ENCODE peak calls at places on chromosome 17, in six cellular contexts. L is caudate nucleus, H is germinal center, G is KG1, E is AG20443, I is GM13977. R is an unnamed sample.
A peak's percentile ranks its signal among the peaks of the same experiment; 100 is the strongest.

GRCh38 chr17:58308985-58309917 is 19.3 kb downstream of the TSPOAP1 start:
- DNase-seq in L (no peak), H (no peak), G (no peak), E (no peak), I (no peak), R (no peak)

GRCh38 chr17:36131931-36132330 is 28.3 kb downstream of the CCL4 start:
- DNase-seq in L (no peak), H (no peak), G (no peak), E (no peak), I (peak; percentile 22), R (no peak)

GRCh38 chr17:66633322-66633965 is 201.5 kb upstream of the CACNG5 start:
- DNase-seq in L (no peak), H (no peak), G (no peak), E (peak; percentile 35), I (no peak), R (no peak)

GRCh38 chr17:78132086-78132676 is 1.6 kb downstream of the TMC8 start:
- DNase-seq in L (no peak), H (peak; percentile 85), G (peak; percentile 63), E (no peak), I (peak; percentile 74), R (no peak)

GRCh38 chr17:17109231-17109630 is 67.0 kb downstream of the MPRIP start:
- DNase-seq in L (no peak), H (no peak), G (no peak), E (no peak), I (no peak), R (no peak)

GRCh38 chr17:45050680-45051059 is 762 bp downstream of the DCAKD start:
- DNase-seq in L (no peak), H (no peak), G (no peak), E (no peak), I (no peak), R (no peak)

GRCh38 chr17:35747540-35748017 is 5.5 kb downstream of the GAS2L2 start:
- DNase-seq in L (peak; percentile 52), H (peak; percentile 83), G (peak; percentile 69), E (peak; percentile 88), I (peak; percentile 90), R (peak; percentile 60)

GRCh38 chr17:78789663-78790181 is 7.6 kb upstream of the CYTH1 start:
- DNase-seq in L (no peak), H (no peak), G (no peak), E (peak; percentile 68), I (no peak), R (no peak)

GRCh38 chr17:20022701-20023100 is 13.5 kb downstream of the SPECC1 start:
- DNase-seq in L (no peak), H (no peak), G (no peak), E (peak; percentile 9), I (no peak), R (no peak)

GRCh38 chr17:74011963-74012362 is 191.5 kb upstream of the RPL38 start:
- DNase-seq in L (no peak), H (no peak), G (no peak), E (peak; percentile 33), I (no peak), R (no peak)

GRCh38 chr17:37713028-37713431 is 31.8 kb downstream of the HNF1B start:
- DNase-seq in L (no peak), H (no peak), G (no peak), E (no peak), I (no peak), R (no peak)

GRCh38 chr17:45783593-45784292 is 377 bp upstream of the CRHR1 start:
- DNase-seq in L (peak; percentile 21), H (peak; percentile 9), G (no peak), E (no peak), I (peak; percentile 42), R (no peak)

GRCh38 chr17:42040818-42041217 is 9.6 kb downstream of the C17orf113 start:
- DNase-seq in L (no peak), H (no peak), G (no peak), E (no peak), I (no peak), R (no peak)

GRCh38 chr17:41620583-41621434 is 3.6 kb downstream of the KRT17 start:
- DNase-seq in L (no peak), H (no peak), G (no peak), E (no peak), I (no peak), R (no peak)

GRCh38 chr17:4892499-4893221 is 6.7 kb upstream of the C17orf107 start:
- DNase-seq in L (no peak), H (no peak), G (no peak), E (no peak), I (no peak), R (no peak)

GRCh38 chr17:9291912-9292562 is 270.7 kb downstream of the NTN1 start:
- DNase-seq in L (peak; percentile 7), H (peak; percentile 49), G (no peak), E (peak; percentile 67), I (peak; percentile 66), R (peak; percentile 7)

GRCh38 chr17:49523706-49524472 is 28.8 kb downstream of the NGFR start:
- DNase-seq in L (no peak), H (no peak), G (no peak), E (no peak), I (no peak), R (no peak)

GRCh38 chr17:9817086-9817485 is 4.8 kb downstream of the GSG1L2 start:
- DNase-seq in L (no peak), H (no peak), G (no peak), E (peak; percentile 70), I (no peak), R (peak; percentile 3)

GRCh38 chr17:8623591-8623990 is 6.9 kb downstream of the MYH10 start:
- DNase-seq in L (no peak), H (no peak), G (no peak), E (no peak), I (no peak), R (no peak)

GRCh38 chr17:40168262-40168832 is 8.9 kb upstream of the RAPGEFL1 start:
- DNase-seq in L (peak; percentile 63), H (peak; percentile 62), G (peak; percentile 33), E (peak; percentile 79), I (peak; percentile 70), R (no peak)

GRCh38 chr17:57747221-57748017 is 2.3 kb upstream of the CCDC182 start:
- DNase-seq in L (peak; percentile 27), H (peak; percentile 65), G (peak; percentile 36), E (peak; percentile 73), I (peak; percentile 77), R (peak; percentile 14)

GRCh38 chr17:19537116-19537515 is 3.5 kb downstream of the SLC47A1 start:
- DNase-seq in L (no peak), H (no peak), G (no peak), E (no peak), I (no peak), R (no peak)

GRCh38 chr17:49515196-49515770 is 20.2 kb downstream of the NGFR start:
- DNase-seq in L (peak; percentile 68), H (no peak), G (no peak), E (peak; percentile 98), I (peak; percentile 85), R (peak; percentile 47)

GRCh38 chr17:44932526-44933097 is 15.0 kb downstream of the KIF18B start:
- DNase-seq in L (no peak), H (no peak), G (no peak), E (no peak), I (no peak), R (no peak)

R was measured in amygdala.